ENCODE peak calls at places on chromosomes 3 and 15, in eight cellular contexts. One of them, this sample, is unnamed.

GRCh38 chr15:52018244-52018643 is 775 bp upstream of the MAPK6 start:
- DNase-seq in mesenchymal stem cell: peak
- DNase-seq in H9: no peak
- DNase-seq in fibroblast of lung: peak
- DNase-seq in GM23338: no peak
- DNase-seq in PC-9: no peak
- DNase-seq in MM.1S: no peak
- DNase-seq in neural progenitor cell: no peak
- DNase-seq in this sample: no peak

GRCh38 chr15:81160312-81161214 is 26.5 kb downstream of the CFAP161 start:
- DNase-seq in neural progenitor cell: no peak
- DNase-seq in MM.1S: no peak
- DNase-seq in fibroblast of lung: peak
- DNase-seq in PC-9: no peak
- DNase-seq in H9: no peak
- DNase-seq in mesenchymal stem cell: no peak
- DNase-seq in GM23338: no peak
- DNase-seq in this sample: peak

GRCh38 chr15:49622561-49622960 is 1.7 kb downstream of the DTWD1 start:
- DNase-seq in fibroblast of lung: peak
- DNase-seq in GM23338: peak
- DNase-seq in PC-9: no peak
- DNase-seq in H9: no peak
- DNase-seq in MM.1S: no peak
- DNase-seq in neural progenitor cell: peak
- DNase-seq in mesenchymal stem cell: peak
- DNase-seq in this sample: no peak

GRCh38 chr3:153138267-153139210 is 23.5 kb upstream of the RAP2B start:
- DNase-seq in GM23338: peak
- DNase-seq in mesenchymal stem cell: peak
- DNase-seq in PC-9: peak
- DNase-seq in H9: peak
- DNase-seq in neural progenitor cell: no peak
- DNase-seq in fibroblast of lung: peak
- DNase-seq in MM.1S: peak
- DNase-seq in this sample: peak

GRCh38 chr3:84963137-84963536 is 4.3 kb downstream of the CADM2 start:
- DNase-seq in H9: no peak
- DNase-seq in fibroblast of lung: no peak
- DNase-seq in PC-9: no peak
- DNase-seq in GM23338: peak
- DNase-seq in mesenchymal stem cell: no peak
- DNase-seq in neural progenitor cell: peak
- DNase-seq in MM.1S: no peak
- DNase-seq in this sample: no peak

GRCh38 chr15:84781505-84781904 is 33.1 kb downstream of the ZNF592 start:
- DNase-seq in mesenchymal stem cell: peak
- DNase-seq in H9: no peak
- DNase-seq in fibroblast of lung: no peak
- DNase-seq in neural progenitor cell: no peak
- DNase-seq in PC-9: no peak
- DNase-seq in GM23338: no peak
- DNase-seq in MM.1S: no peak
- DNase-seq in this sample: peak

GRCh38 chr15:91275844-91276243 is 175.8 kb downstream of the SV2B start:
- DNase-seq in fibroblast of lung: no peak
- DNase-seq in PC-9: no peak
- DNase-seq in H9: no peak
- DNase-seq in GM23338: no peak
- DNase-seq in MM.1S: no peak
- DNase-seq in mesenchymal stem cell: no peak
- DNase-seq in neural progenitor cell: no peak
- DNase-seq in this sample: no peak

GRCh38 chr15:72902245-72902928 is 118.8 kb upstream of the ADPGK start:
- DNase-seq in neural progenitor cell: no peak
- DNase-seq in fibroblast of lung: peak
- DNase-seq in MM.1S: no peak
- DNase-seq in H9: no peak
- DNase-seq in mesenchymal stem cell: peak
- DNase-seq in PC-9: peak
- DNase-seq in GM23338: no peak
- DNase-seq in this sample: peak

GRCh38 chr3:72244396-72244795 is 459.4 kb upstream of the PROK2 start:
- DNase-seq in neural progenitor cell: no peak
- DNase-seq in fibroblast of lung: no peak
- DNase-seq in PC-9: no peak
- DNase-seq in GM23338: no peak
- DNase-seq in mesenchymal stem cell: no peak
- DNase-seq in MM.1S: no peak
- DNase-seq in H9: no peak
- DNase-seq in this sample: no peak

GRCh38 chr15:31378363-31378903 is 51.8 kb downstream of the KLF13 start:
- DNase-seq in MM.1S: no peak
- DNase-seq in GM23338: no peak
- DNase-seq in mesenchymal stem cell: no peak
- DNase-seq in neural progenitor cell: no peak
- DNase-seq in fibroblast of lung: no peak
- DNase-seq in H9: no peak
- DNase-seq in PC-9: no peak
- DNase-seq in this sample: no peak

GRCh38 chr15:62094398-62094797 is 27.6 kb downstream of the C2CD4A start:
- DNase-seq in neural progenitor cell: no peak
- DNase-seq in fibroblast of lung: no peak
- DNase-seq in MM.1S: no peak
- DNase-seq in GM23338: no peak
- DNase-seq in H9: no peak
- DNase-seq in mesenchymal stem cell: no peak
- DNase-seq in PC-9: no peak
- DNase-seq in this sample: no peak

GRCh38 chr3:127671523-127672428 is 976 bp upstream of the ABTB1 start:
- DNase-seq in neural progenitor cell: peak
- DNase-seq in MM.1S: peak
- DNase-seq in H9: no peak
- DNase-seq in GM23338: peak
- DNase-seq in PC-9: no peak
- DNase-seq in fibroblast of lung: peak
- DNase-seq in mesenchymal stem cell: no peak
- DNase-seq in this sample: no peak

GRCh38 chr3:151328298-151329036 is 882 bp downstream of the P2RY13 start:
- DNase-seq in neural progenitor cell: no peak
- DNase-seq in fibroblast of lung: no peak
- DNase-seq in mesenchymal stem cell: no peak
- DNase-seq in PC-9: no peak
- DNase-seq in MM.1S: no peak
- DNase-seq in GM23338: no peak
- DNase-seq in H9: no peak
- DNase-seq in this sample: no peak

GRCh38 chr3:117597865-117598264 is 888.3 kb downstream of the TUSC7 start:
- DNase-seq in neural progenitor cell: no peak
- DNase-seq in fibroblast of lung: no peak
- DNase-seq in mesenchymal stem cell: peak
- DNase-seq in GM23338: no peak
- DNase-seq in MM.1S: no peak
- DNase-seq in PC-9: no peak
- DNase-seq in H9: no peak
- DNase-seq in this sample: no peak

GRCh38 chr3:117603097-117603496 is 893.5 kb downstream of the TUSC7 start:
- DNase-seq in GM23338: no peak
- DNase-seq in neural progenitor cell: no peak
- DNase-seq in MM.1S: peak
- DNase-seq in fibroblast of lung: peak
- DNase-seq in PC-9: no peak
- DNase-seq in mesenchymal stem cell: peak
- DNase-seq in H9: no peak
- DNase-seq in this sample: no peak

GRCh38 chr3:117602054-117602644 is 892.6 kb downstream of the TUSC7 start:
- DNase-seq in neural progenitor cell: no peak
- DNase-seq in PC-9: no peak
- DNase-seq in MM.1S: no peak
- DNase-seq in H9: no peak
- DNase-seq in mesenchymal stem cell: no peak
- DNase-seq in fibroblast of lung: no peak
- DNase-seq in GM23338: no peak
- DNase-seq in this sample: no peak

GRCh38 chr3:117600112-117600511 is 890.5 kb downstream of the TUSC7 start:
- DNase-seq in fibroblast of lung: no peak
- DNase-seq in mesenchymal stem cell: no peak
- DNase-seq in H9: peak
- DNase-seq in MM.1S: peak
- DNase-seq in GM23338: peak
- DNase-seq in PC-9: no peak
- DNase-seq in neural progenitor cell: no peak
- DNase-seq in this sample: no peak

GRCh38 chr3:117600666-117601065 is 891.1 kb downstream of the TUSC7 start:
- DNase-seq in mesenchymal stem cell: no peak
- DNase-seq in H9: no peak
- DNase-seq in GM23338: no peak
- DNase-seq in neural progenitor cell: no peak
- DNase-seq in MM.1S: no peak
- DNase-seq in fibroblast of lung: peak
- DNase-seq in PC-9: no peak
- DNase-seq in this sample: no peak
- H3K4me2 ChIP-seq in mesenchymal stem cell: no peak
- H3K4me2 ChIP-seq in H9: no peak
- H3K4me2 ChIP-seq in GM23338: no peak
- H3K4me2 ChIP-seq in neural progenitor cell: no peak
- H3K4me2 ChIP-seq in MM.1S: peak
- H3K4me2 ChIP-seq in fibroblast of lung: no peak
- H3K4me2 ChIP-seq in PC-9: no peak
- H3K4me2 ChIP-seq in this sample: no peak

GRCh38 chr3:10187944-10188343 is 23.2 kb downstream of the IRAK2 start:
- DNase-seq in neural progenitor cell: no peak
- DNase-seq in mesenchymal stem cell: no peak
- DNase-seq in fibroblast of lung: no peak
- DNase-seq in MM.1S: no peak
- DNase-seq in GM23338: no peak
- DNase-seq in H9: no peak
- DNase-seq in PC-9: no peak
- DNase-seq in this sample: no peak

GRCh38 chr3:10187295-10187876 is 22.7 kb downstream of the IRAK2 start:
- DNase-seq in mesenchymal stem cell: no peak
- DNase-seq in neural progenitor cell: no peak
- DNase-seq in H9: no peak
- DNase-seq in PC-9: no peak
- DNase-seq in GM23338: peak
- DNase-seq in MM.1S: no peak
- DNase-seq in fibroblast of lung: no peak
- DNase-seq in this sample: no peak

GRCh38 chr3:10185804-10186762 is 21.4 kb downstream of the IRAK2 start:
- DNase-seq in neural progenitor cell: no peak
- DNase-seq in MM.1S: no peak
- DNase-seq in PC-9: no peak
- DNase-seq in mesenchymal stem cell: no peak
- DNase-seq in H9: no peak
- DNase-seq in GM23338: no peak
- DNase-seq in fibroblast of lung: peak
- DNase-seq in this sample: no peak

GRCh38 chr3:10189557-10190374 is 25.0 kb downstream of the IRAK2 start:
- DNase-seq in fibroblast of lung: peak
- DNase-seq in neural progenitor cell: no peak
- DNase-seq in GM23338: no peak
- DNase-seq in H9: no peak
- DNase-seq in mesenchymal stem cell: no peak
- DNase-seq in PC-9: peak
- DNase-seq in MM.1S: peak
- DNase-seq in this sample: no peak

GRCh38 chr3:10188798-10189556 is 24.3 kb downstream of the IRAK2 start:
- DNase-seq in neural progenitor cell: no peak
- DNase-seq in H9: no peak
- DNase-seq in PC-9: no peak
- DNase-seq in MM.1S: no peak
- DNase-seq in fibroblast of lung: no peak
- DNase-seq in GM23338: no peak
- DNase-seq in mesenchymal stem cell: no peak
- DNase-seq in this sample: no peak
- H3K4me2 ChIP-seq in neural progenitor cell: no peak
- H3K4me2 ChIP-seq in H9: no peak
- H3K4me2 ChIP-seq in PC-9: peak
- H3K4me2 ChIP-seq in MM.1S: peak
- H3K4me2 ChIP-seq in fibroblast of lung: no peak
- H3K4me2 ChIP-seq in GM23338: no peak
- H3K4me2 ChIP-seq in mesenchymal stem cell: no peak
- H3K4me2 ChIP-seq in this sample: no peak

GRCh38 chr15:99123706-99124451 is 19.0 kb downstream of the SYNM start:
- DNase-seq in H9: peak
- DNase-seq in GM23338: peak
- DNase-seq in fibroblast of lung: peak
- DNase-seq in MM.1S: peak
- DNase-seq in neural progenitor cell: peak
- DNase-seq in PC-9: peak
- DNase-seq in mesenchymal stem cell: peak
- DNase-seq in this sample: peak
- H3K4me2 ChIP-seq in H9: no peak
- H3K4me2 ChIP-seq in GM23338: no peak
- H3K4me2 ChIP-seq in fibroblast of lung: peak
- H3K4me2 ChIP-seq in MM.1S: peak
- H3K4me2 ChIP-seq in neural progenitor cell: no peak
- H3K4me2 ChIP-seq in PC-9: peak
- H3K4me2 ChIP-seq in mesenchymal stem cell: peak
- H3K4me2 ChIP-seq in this sample: peak

GRCh38 chr3:126126811-126127431 is 43.0 kb upstream of the SLC41A3 start:
- DNase-seq in MM.1S: no peak
- DNase-seq in fibroblast of lung: no peak
- DNase-seq in mesenchymal stem cell: no peak
- DNase-seq in neural progenitor cell: peak
- DNase-seq in GM23338: no peak
- DNase-seq in PC-9: no peak
- DNase-seq in H9: peak
- DNase-seq in this sample: no peak
- H3K4me2 ChIP-seq in MM.1S: no peak
- H3K4me2 ChIP-seq in fibroblast of lung: no peak
- H3K4me2 ChIP-seq in mesenchymal stem cell: no peak
- H3K4me2 ChIP-seq in neural progenitor cell: peak
- H3K4me2 ChIP-seq in GM23338: no peak
- H3K4me2 ChIP-seq in PC-9: no peak
- H3K4me2 ChIP-seq in H9: no peak
- H3K4me2 ChIP-seq in this sample: no peak

GRCh38 chr3:129664040-129664646 is 57.7 kb upstream of the PLXND1 start:
- DNase-seq in MM.1S: no peak
- DNase-seq in fibroblast of lung: no peak
- DNase-seq in mesenchymal stem cell: no peak
- DNase-seq in GM23338: no peak
- DNase-seq in H9: no peak
- DNase-seq in neural progenitor cell: peak
- DNase-seq in PC-9: no peak
- DNase-seq in this sample: no peak

GRCh38 chr3:129662230-129662629 is 55.8 kb upstream of the PLXND1 start:
- DNase-seq in mesenchymal stem cell: no peak
- DNase-seq in MM.1S: no peak
- DNase-seq in PC-9: no peak
- DNase-seq in H9: no peak
- DNase-seq in fibroblast of lung: peak
- DNase-seq in GM23338: no peak
- DNase-seq in neural progenitor cell: no peak
- DNase-seq in this sample: no peak

GRCh38 chr3:129663045-129663446 is 56.6 kb upstream of the PLXND1 start:
- DNase-seq in PC-9: peak
- DNase-seq in H9: peak
- DNase-seq in neural progenitor cell: peak
- DNase-seq in fibroblast of lung: peak
- DNase-seq in GM23338: peak
- DNase-seq in MM.1S: no peak
- DNase-seq in mesenchymal stem cell: no peak
- DNase-seq in this sample: peak

GRCh38 chr3:129665024-129665768 is 58.7 kb upstream of the PLXND1 start:
- DNase-seq in MM.1S: no peak
- DNase-seq in GM23338: no peak
- DNase-seq in neural progenitor cell: no peak
- DNase-seq in mesenchymal stem cell: peak
- DNase-seq in fibroblast of lung: peak
- DNase-seq in H9: no peak
- DNase-seq in PC-9: peak
- DNase-seq in this sample: no peak

GRCh38 chr3:129661766-129662165 is 55.3 kb upstream of the PLXND1 start:
- DNase-seq in mesenchymal stem cell: no peak
- DNase-seq in H9: no peak
- DNase-seq in PC-9: no peak
- DNase-seq in fibroblast of lung: no peak
- DNase-seq in GM23338: no peak
- DNase-seq in neural progenitor cell: no peak
- DNase-seq in MM.1S: no peak
- DNase-seq in this sample: no peak
- H3K4me2 ChIP-seq in mesenchymal stem cell: no peak
- H3K4me2 ChIP-seq in H9: no peak
- H3K4me2 ChIP-seq in PC-9: peak
- H3K4me2 ChIP-seq in fibroblast of lung: no peak
- H3K4me2 ChIP-seq in GM23338: no peak
- H3K4me2 ChIP-seq in neural progenitor cell: no peak
- H3K4me2 ChIP-seq in MM.1S: no peak
- H3K4me2 ChIP-seq in this sample: peak